ENCODE peak calls at places on chromosomes 11 and 22, in nine cellular contexts. H, P, R, F, K, L, S, O and M are unnamed samples.

GRCh38 chr11:82523141-82523540 is 210.5 kb downstream of the FAM181B start:
- DNase-seq in H (no peak), P (no peak), R (no peak), F (no peak), K (peak), L (no peak), S (no peak), O (no peak), M (no peak)

GRCh38 chr22:29824677-29825076 is 13.4 kb downstream of the ASCC2 start:
- DNase-seq in H (no peak), P (no peak), R (no peak), F (no peak), K (no peak), L (no peak), S (no peak), O (peak), M (no peak)

GRCh38 chr11:130504317-130504716 is 55.9 kb downstream of the ADAMTS15 start:
- DNase-seq in H (no peak), P (no peak), R (no peak), F (no peak), K (no peak), L (no peak), S (no peak), O (no peak), M (no peak)

GRCh38 chr11:133082851-133083488 is 449.3 kb downstream of the OPCML start:
- DNase-seq in H (peak), P (no peak), R (peak), F (no peak), K (peak), L (peak), S (peak), O (no peak), M (peak)

GRCh38 chr22:24289138-24289537 is 18.5 kb downstream of the SPECC1L start:
- DNase-seq in H (peak), P (no peak), R (peak), F (no peak), K (no peak), L (no peak), S (no peak), O (no peak), M (no peak)

GRCh38 chr22:48491451-48491941 is 1336.2 kb downstream of the BRD1 start:
- DNase-seq in H (no peak), P (no peak), R (no peak), F (no peak), K (no peak), L (peak), S (no peak), O (peak), M (peak)

GRCh38 chr11:110971110-110971509 is 258.9 kb upstream of the ARHGAP20 start:
- DNase-seq in H (peak), P (no peak), R (no peak), F (no peak), K (no peak), L (no peak), S (no peak), O (no peak), M (no peak)

GRCh38 chr22:32571764-32572163 is 97.2 kb downstream of the FBXO7 start:
- DNase-seq in H (no peak), P (no peak), R (no peak), F (no peak), K (no peak), L (no peak), S (no peak), O (no peak), M (no peak)

GRCh38 chr11:73085189-73085875 is 56.8 kb downstream of the FCHSD2 start:
- DNase-seq in H (peak), P (no peak), R (no peak), F (no peak), K (no peak), L (no peak), S (no peak), O (no peak), M (no peak)

GRCh38 chr11:10307022-10307410 is 2.1 kb downstream of the ADM start:
- DNase-seq in H (no peak), P (no peak), R (no peak), F (no peak), K (no peak), L (peak), S (no peak), O (no peak), M (no peak)

GRCh38 chr22:45889093-45889538 is 87.8 kb downstream of the WNT7B start:
- DNase-seq in H (no peak), P (no peak), R (no peak), F (no peak), K (no peak), L (no peak), S (no peak), O (no peak), M (peak)

GRCh38 chr11:27904358-27905055 is 203.4 kb downstream of the KIF18A start:
- DNase-seq in H (peak), P (no peak), R (peak), F (no peak), K (no peak), L (no peak), S (no peak), O (no peak), M (no peak)

GRCh38 chr11:63866211-63866610 is 27.3 kb downstream of the MARK2 start:
- DNase-seq in H (peak), P (no peak), R (no peak), F (no peak), K (peak), L (no peak), S (peak), O (peak), M (no peak)

GRCh38 chr11:10322830-10323792 is 18.2 kb downstream of the ADM start:
- DNase-seq in H (peak), P (no peak), R (peak), F (peak), K (no peak), L (peak), S (no peak), O (peak), M (no peak)

GRCh38 chr11:71542856-71543743 is 5.1 kb upstream of the KRTAP5-9 start:
- DNase-seq in H (no peak), P (no peak), R (no peak), F (no peak), K (no peak), L (no peak), S (no peak), O (no peak), M (no peak)

GRCh38 chr11:61966673-61967176 is 709 bp downstream of the FTH1 start:
- DNase-seq in H (no peak), P (no peak), R (no peak), F (no peak), K (peak), L (no peak), S (no peak), O (peak), M (peak)

GRCh38 chr11:103370076-103370475 is 260.9 kb downstream of the DYNC2H1 start:
- DNase-seq in H (no peak), P (no peak), R (no peak), F (no peak), K (no peak), L (no peak), S (no peak), O (no peak), M (no peak)

GRCh38 chr11:90774727-90775572 is 552.1 kb upstream of the CHORDC1 start:
- DNase-seq in H (no peak), P (peak), R (no peak), F (no peak), K (no peak), L (no peak), S (no peak), O (no peak), M (no peak)

GRCh38 chr11:11567862-11568650 is 53.7 kb downstream of the GALNT18 start:
- DNase-seq in H (peak), P (no peak), R (peak), F (no peak), K (no peak), L (no peak), S (no peak), O (no peak), M (no peak)

DNA sequence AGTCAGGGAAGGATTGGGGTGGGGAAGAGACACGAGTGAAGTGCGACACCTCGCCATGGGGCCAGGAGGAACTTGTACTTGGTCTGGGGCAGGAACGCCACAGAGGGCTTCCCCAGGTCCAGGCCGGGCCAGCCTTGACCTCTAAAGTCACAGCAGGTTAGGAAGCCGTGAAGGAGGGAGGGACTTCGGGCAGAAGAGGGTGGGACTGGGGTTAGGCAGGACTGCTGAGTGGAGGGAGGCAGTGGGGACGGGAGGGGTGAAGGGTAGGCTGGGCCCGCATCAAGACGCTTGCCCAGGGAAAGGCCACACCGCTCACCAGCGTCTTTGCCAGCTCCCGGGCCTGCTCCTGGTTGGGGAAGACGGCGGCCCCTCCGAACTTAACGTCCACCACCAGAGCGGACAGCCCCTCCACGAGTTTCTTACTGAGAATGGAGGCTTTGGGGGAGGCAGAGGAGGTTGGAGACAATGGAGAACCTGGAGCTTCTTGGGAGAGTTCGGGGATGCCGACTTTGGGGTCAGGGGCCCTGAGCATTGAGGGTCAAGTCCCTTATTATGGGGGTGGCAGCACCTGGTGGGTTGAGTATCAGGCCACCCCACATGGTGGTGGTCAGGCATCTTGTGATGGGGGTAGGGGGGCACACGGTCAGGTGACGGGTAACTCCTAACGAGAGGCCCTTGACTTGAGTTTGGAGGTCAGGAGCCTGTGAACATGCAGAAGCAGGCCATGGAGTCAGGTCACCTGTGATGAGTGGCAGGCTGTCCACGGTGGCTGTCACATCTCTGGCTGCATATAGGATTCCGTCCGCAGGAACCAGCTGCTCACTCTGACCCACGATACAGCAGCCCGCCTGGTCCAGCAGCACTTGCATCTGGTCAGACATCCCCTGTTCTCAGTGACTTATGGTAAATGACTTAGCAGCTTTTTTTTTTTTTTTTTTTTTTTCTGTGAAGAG is 1.7 kb upstream of the SCO2 start:
- DNase-seq in H (no peak), P (no peak), R (no peak), F (no peak), K (no peak), L (peak), S (peak), O (no peak), M (peak)
- TF ChIP-seq POLR2A in H (no peak), P (no peak), R (no peak), F (no peak), K (no peak), L (peak), S (peak), O (no peak), M (no peak)

DNA sequence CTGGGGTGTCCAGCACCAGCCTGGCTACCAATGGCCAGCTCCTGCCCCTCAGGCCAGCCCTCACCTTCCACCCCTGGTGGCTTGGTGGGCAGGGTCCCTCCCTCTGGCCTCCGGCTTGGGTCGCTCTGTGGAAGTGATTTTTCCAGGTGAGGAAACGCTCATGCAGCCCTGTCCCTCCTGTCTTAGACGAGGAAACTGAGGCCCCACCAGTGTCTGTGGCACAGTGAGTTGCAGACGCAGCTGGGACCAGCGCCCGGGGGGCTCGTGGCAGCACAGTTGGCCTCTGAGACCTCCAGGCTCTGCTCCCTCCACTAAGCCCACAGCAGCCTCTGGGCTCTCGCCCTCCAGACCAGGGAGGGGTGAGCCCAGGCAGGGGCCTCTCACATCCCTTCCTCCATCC is 6.2 kb downstream of the B3GAT1 start:
- DNase-seq in H (no peak), P (no peak), R (no peak), F (no peak), K (no peak), L (no peak), S (no peak), O (no peak), M (peak)
- TF ChIP-seq POLR2A in H (no peak), P (no peak), R (no peak), F (no peak), K (no peak), L (no peak), S (no peak), O (no peak), M (no peak)

DNA sequence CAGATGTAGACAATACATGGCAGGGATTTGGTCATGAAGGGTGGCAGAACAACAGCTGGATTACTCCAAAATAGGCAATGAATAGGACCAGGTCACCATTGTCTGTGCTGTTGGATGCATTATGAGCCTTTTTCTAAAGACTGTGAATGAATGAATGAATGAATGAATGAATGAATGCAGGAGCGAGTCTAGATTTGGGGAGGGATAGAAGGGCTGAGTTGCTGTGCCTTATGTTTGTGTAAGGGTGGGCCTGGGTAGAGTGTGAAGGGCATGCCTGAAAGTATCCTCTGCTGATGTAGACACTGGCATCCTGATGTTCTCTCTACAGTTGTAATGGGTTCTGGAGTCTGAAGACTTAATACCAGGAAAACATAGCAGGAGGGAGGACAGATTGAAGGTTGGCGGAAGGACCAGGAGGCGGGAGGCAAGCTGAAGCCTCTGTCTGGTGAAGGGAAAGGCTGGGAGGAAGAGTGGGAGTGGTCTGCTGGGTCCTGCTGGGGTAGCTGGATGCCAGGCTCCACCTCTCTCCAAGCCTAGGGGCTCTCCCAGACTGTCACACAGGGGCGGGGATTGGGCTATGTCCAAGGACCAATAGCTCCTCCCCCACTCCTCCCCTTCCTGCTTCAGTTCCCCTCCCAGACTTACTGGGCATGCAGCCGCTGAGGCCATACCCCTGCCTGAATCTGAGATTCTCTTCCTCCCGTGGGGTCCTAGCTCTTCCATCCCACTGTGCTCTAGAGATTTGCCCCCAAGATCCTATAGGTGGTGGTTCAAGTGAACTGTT is 4.8 kb downstream of the TRIM3 start:
- DNase-seq in H (peak), P (peak), R (peak), F (peak), K (peak), L (no peak), S (peak), O (peak), M (peak)
- TF ChIP-seq POLR2A in H (no peak), P (no peak), R (peak), F (no peak), K (no peak), L (no peak), S (no peak), O (no peak), M (no peak)

GRCh38 chr22:17964153-17964552 is 60.2 kb downstream of the MICAL3 start:
- DNase-seq in H (no peak), P (no peak), R (no peak), F (no peak), K (no peak), L (no peak), S (no peak), O (no peak), M (peak)

GRCh38 chr22:17960695-17961442 is 63.5 kb downstream of the MICAL3 start:
- DNase-seq in H (no peak), P (no peak), R (no peak), F (no peak), K (no peak), L (no peak), S (no peak), O (no peak), M (peak)

GRCh38 chr22:17961443-17961729 is 63.0 kb downstream of the MICAL3 start:
- DNase-seq in H (no peak), P (no peak), R (no peak), F (no peak), K (no peak), L (no peak), S (no peak), O (no peak), M (peak)

GRCh38 chr22:17963015-17963414 is 61.3 kb downstream of the MICAL3 start:
- DNase-seq in H (no peak), P (no peak), R (no peak), F (no peak), K (no peak), L (no peak), S (no peak), O (no peak), M (peak)

GRCh38 chr22:17962168-17962567 is 62.2 kb downstream of the MICAL3 start:
- DNase-seq in H (no peak), P (no peak), R (no peak), F (no peak), K (no peak), L (no peak), S (no peak), O (no peak), M (no peak)
- TF ChIP-seq POLR2A in H (no peak), P (no peak), R (no peak), F (no peak), K (no peak), L (no peak), S (no peak), O (no peak), M (no peak)

GRCh38 chr22:39988386-39989114 is 6.2 kb upstream of the FAM83F start:
- DNase-seq in H (no peak), P (no peak), R (no peak), F (no peak), K (no peak), L (no peak), S (no peak), O (no peak), M (no peak)
- TF ChIP-seq POLR2A in H (no peak), P (no peak), R (no peak), F (no peak), K (no peak), L (no peak), S (no peak), O (no peak), M (no peak)

GRCh38 chr22:19982991-19983578 is 33.5 kb downstream of the ARVCF start:
- DNase-seq in H (no peak), P (no peak), R (no peak), F (no peak), K (no peak), L (no peak), S (no peak), O (no peak), M (peak)
- TF ChIP-seq POLR2A in H (no peak), P (no peak), R (no peak), F (no peak), K (no peak), L (no peak), S (no peak), O (no peak), M (no peak)

GRCh38 chr11:78210000-78210608 is 21.4 kb downstream of the USP35 start:
- DNase-seq in H (no peak), P (no peak), R (no peak), F (no peak), K (no peak), L (no peak), S (no peak), O (no peak), M (peak)

GRCh38 chr11:78211565-78211964 is 22.8 kb downstream of the USP35 start:
- DNase-seq in H (no peak), P (no peak), R (no peak), F (no peak), K (no peak), L (no peak), S (no peak), O (no peak), M (no peak)

GRCh38 chr11:78214331-78215194 is 25.8 kb downstream of the USP35 start:
- DNase-seq in H (no peak), P (no peak), R (no peak), F (no peak), K (no peak), L (no peak), S (no peak), O (peak), M (peak)

GRCh38 chr11:78213526-78214330 is 25.0 kb downstream of the USP35 start:
- DNase-seq in H (no peak), P (no peak), R (no peak), F (no peak), K (no peak), L (no peak), S (no peak), O (peak), M (no peak)

GRCh38 chr11:78212586-78213371 is 24.1 kb downstream of the USP35 start:
- DNase-seq in H (peak), P (no peak), R (no peak), F (no peak), K (no peak), L (no peak), S (no peak), O (no peak), M (no peak)
- TF ChIP-seq POLR2A in H (no peak), P (no peak), R (no peak), F (no peak), K (no peak), L (no peak), S (no peak), O (no peak), M (no peak)

DNA sequence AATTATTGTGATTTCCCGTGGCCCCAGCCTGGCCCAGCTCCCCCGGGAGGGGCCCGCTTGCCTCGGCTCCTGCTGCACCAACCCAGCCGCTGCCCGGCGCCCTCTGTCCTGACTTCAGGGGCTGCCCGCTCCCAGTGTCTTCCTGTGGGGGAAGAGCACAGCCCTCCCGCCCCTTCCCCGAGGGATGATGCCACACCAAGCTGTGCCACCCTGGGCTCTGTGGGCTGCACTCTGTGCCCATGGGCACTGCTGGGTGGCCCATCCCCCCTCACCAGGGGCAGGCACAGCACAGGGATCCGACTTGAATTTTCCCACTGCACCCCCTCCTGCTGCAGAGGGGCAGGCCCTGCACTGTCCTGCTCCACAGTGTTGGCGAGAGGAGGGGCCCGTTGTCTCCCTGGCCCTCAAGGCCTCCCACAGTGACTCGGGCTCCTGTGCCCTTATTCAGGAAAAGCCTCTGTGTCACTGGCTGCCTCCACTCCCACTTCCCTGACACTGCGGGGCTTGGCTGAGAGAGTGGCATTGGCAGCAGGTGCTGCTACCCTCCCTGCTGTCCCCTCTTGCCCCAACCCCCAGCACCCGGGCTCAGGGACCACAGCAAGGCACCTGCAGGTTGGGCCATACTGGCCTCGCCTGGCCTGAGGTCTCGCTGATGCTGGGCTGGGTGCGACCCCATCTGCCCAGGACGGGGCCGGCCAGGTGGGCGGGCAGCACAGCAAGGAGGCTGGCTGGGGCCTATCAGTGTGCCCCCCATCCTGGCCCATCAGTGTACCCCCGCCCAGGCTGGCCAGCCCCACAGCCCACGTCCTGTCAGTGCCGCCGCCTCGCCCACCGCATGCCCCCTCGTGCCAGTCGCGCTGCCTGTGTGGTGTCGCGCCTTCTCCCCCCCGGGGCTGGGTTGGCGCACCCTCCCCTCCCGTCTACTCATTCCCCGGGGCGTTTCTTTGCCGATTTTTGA is 3.3 kb upstream of the ANKRD13D start:
- DNase-seq in H (no peak), P (no peak), R (no peak), F (no peak), K (no peak), L (no peak), S (no peak), O (no peak), M (peak)
- TF ChIP-seq POLR2A in H (no peak), P (no peak), R (no peak), F (no peak), K (no peak), L (no peak), S (no peak), O (no peak), M (no peak)